ENCODE peak calls at places on chromosomes 2 and 18, in four cellular contexts. F is breast epithelium, H is NB4, C is lower leg skin. O is an unnamed sample.

GRCh38 chr2:135785032-135785431 is 43.4 kb downstream of the UBXN4 start:
- DNase-seq in H (peak; percentile 33), C (no peak), F (no peak), O (no peak)

GRCh38 chr2:210099940-210100339 is 71.3 kb downstream of the KANSL1L start:
- DNase-seq in F (no peak), H (no peak), C (no peak), O (no peak)

GRCh38 chr2:213119061-213119809 is 32.2 kb downstream of the IKZF2 start:
- DNase-seq in C (no peak), H (peak; percentile 40), F (no peak), O (no peak)

GRCh38 chr2:71503827-71504226 is 50.5 kb downstream of the DYSF start:
- DNase-seq in C (no peak), H (no peak), F (no peak), O (no peak)

GRCh38 chr2:25673170-25674002 is at the start of gene DTNB:
- DNase-seq in C (peak; percentile 81), H (peak; percentile 85), F (peak; percentile 96), O (peak; percentile 68)

GRCh38 chr18:28095041-28095440 is 81.9 kb downstream of the CDH2 start:
- DNase-seq in C (no peak), H (no peak), F (no peak), O (no peak)

GRCh38 chr2:16012626-16013501 is 72.5 kb downstream of the MYCN start:
- DNase-seq in H (no peak), C (no peak), F (peak; percentile 23), O (no peak)

GRCh38 chr2:71528221-71528620 is 74.9 kb downstream of the DYSF start:
- DNase-seq in H (no peak), F (no peak), C (no peak), O (no peak)

GRCh38 chr2:168851674-168852320 is 38.4 kb downstream of the SPC25 start:
- DNase-seq in F (no peak), H (no peak), C (no peak), O (peak; percentile 40)

GRCh38 chr18:37393945-37394609 is 171.5 kb downstream of the CELF4 start:
- DNase-seq in H (no peak), F (peak; percentile 55), C (peak; percentile 49), O (no peak)

GRCh38 chr2:16725549-16725948 is 59.9 kb upstream of the CYRIA start:
- DNase-seq in F (no peak), H (no peak), C (no peak), O (no peak)

GRCh38 chr2:29055586-29055985 is 18.7 kb downstream of the PCARE start:
- DNase-seq in F (no peak), H (no peak), C (no peak), O (no peak)

GRCh38 chr2:208820289-208820688 is 413.7 kb downstream of the PTH2R start:
- DNase-seq in C (no peak), H (peak; percentile 23), F (no peak), O (no peak)

DNA sequence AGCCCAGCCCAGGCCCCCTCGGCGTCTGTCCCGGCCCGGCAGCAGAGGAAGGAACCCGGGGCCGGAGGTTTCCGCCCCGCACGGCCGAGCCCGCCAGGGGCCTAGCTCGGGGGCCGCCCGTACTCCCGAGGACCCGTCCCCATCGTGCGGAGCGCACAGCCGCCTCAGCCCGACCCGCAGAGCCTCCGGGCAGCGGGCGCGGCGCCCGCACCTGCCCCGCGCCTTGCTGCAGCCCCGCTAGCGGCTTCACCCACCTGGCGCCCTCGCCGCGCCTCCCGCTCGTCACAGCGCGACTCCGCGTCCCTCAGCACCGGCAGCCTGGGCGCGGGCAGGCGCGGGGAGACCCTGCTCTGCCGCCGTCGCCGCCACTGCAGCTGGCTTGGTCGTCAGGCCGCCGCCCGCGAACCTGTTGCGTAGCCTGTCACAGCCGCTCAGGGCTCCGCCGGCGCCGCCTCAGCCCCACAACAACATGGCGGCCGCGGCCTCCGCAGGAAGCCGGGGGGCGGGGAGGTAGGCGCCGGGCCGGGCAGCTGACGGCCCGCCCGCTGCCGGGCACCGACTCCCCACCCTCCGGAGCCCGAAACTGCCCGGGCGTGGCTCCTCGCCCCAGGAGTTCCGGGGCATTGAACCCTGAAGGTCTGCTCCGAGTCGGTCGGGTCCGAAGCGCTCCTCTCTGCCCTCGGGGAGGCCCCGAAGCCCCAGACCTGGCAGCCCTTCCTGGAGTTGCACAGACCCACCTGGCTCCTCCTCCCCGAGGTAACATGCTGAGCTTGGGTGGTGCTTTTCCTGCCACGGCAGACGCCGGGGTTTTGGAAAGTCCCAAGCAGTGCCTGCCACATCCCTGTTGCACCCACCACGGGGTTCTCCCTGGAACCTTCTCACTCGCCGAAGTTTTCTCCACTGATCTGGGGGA is at the start of gene ITSN2:
- DNase-seq in C (peak; percentile 67), H (peak; percentile 90), F (peak; percentile 55), O (peak; percentile 35)
- TF ChIP-seq CTCF in C (no peak), H (no peak), F (no peak), O (no peak)

GRCh38 chr18:33020877-33021276 is 248.1 kb upstream of the KLHL14 start:
- DNase-seq in F (no peak), C (no peak), H (no peak), O (no peak)
- TF ChIP-seq CTCF in F (no peak), C (no peak), H (no peak), O (no peak)

GRCh38 chr18:76928179-76928868 is 106.0 kb downstream of the ZNF236 start:
- DNase-seq in F (no peak), C (no peak), H (no peak), O (no peak)
- TF ChIP-seq CTCF in F (no peak), C (no peak), H (no peak), O (no peak)

DNA sequence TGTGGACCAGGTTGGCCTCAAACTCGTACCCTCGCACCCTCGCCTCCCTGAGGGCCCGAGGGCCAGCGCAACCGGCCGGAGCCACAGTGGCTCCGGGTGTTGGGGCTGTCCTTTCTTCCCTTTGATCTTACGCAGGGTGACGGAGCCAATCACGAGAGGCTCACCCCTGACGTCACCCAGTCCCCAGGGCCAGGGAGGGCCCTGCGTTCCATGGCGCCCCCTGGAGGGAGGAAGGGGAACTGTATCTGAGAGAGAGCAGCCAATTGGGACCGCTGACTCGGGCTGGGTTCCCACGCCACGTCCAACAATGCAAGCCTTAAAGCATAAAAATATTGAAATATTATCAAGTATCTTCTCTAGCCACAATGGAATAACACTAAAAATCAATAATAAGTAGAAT is 432.8 kb upstream of the LRRTM4 start:
- DNase-seq in C (no peak), F (no peak), H (no peak), O (no peak)
- TF ChIP-seq CTCF in C (no peak), F (no peak), H (peak; percentile 33), O (no peak)

GRCh38 chr2:36701391-36701795 is 4.9 kb downstream of the VIT start:
- DNase-seq in H (no peak), C (no peak), F (peak; percentile 29), O (no peak)
- TF ChIP-seq CTCF in H (no peak), C (no peak), F (no peak), O (no peak)

GRCh38 chr2:23915327-23915726 is 11.6 kb downstream of the ATAD2B start:
- DNase-seq in H (no peak), C (no peak), F (no peak), O (no peak)
- TF ChIP-seq CTCF in H (no peak), C (no peak), F (no peak), O (no peak)

DNA sequence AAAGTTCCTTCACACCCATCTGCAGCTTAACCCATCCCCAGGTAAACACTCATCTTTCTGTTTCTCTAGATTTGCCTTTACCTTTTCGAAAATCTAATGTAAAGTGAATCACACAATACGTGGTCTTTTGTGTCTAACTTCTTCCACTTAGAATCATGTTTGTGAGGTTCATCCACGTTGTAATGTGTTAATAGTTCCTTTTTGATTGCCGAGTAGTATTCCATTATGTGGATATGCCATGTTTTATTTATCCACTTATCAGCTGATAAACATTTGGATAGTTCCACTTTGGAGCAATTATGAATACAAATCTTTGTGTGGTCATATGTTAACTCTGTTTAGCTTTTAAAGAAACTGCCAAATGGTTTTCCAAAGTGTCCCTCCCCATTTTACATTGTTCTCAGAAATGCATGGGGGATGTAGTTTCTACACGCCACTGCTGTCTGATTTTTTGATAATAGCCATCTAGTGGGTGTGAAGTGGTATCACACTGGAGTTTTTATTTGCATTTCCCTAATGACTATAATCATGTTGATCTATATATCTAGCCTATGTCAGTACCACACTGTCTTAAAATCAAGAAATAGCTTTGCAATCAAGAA is 22.3 kb downstream of the PECR start:
- DNase-seq in H (peak; percentile 20), F (no peak), C (no peak), O (no peak)
- TF ChIP-seq CTCF in H (no peak), F (no peak), C (no peak), O (no peak)

GRCh38 chr2:120893874-120894584 is 158.4 kb downstream of the GLI2 start:
- DNase-seq in C (no peak), F (no peak), H (no peak), O (no peak)
- TF ChIP-seq CTCF in C (no peak), F (no peak), H (no peak), O (no peak)

O was measured in omental fat pad.